ENCODE peak calls at places on chromosomes 13 and 19, in five cellular contexts. D is T-helper 9 cell, I is mammary epithelial cell, K is cardiac fibroblast, G is NCI-H2029. X is an unnamed sample.

GRCh38 chr13:80921556-80921955 is 580.6 kb upstream of the SPRY2 start:
- DNase-seq in D (no peak), I (no peak), K (peak; percentile 54), G (no peak), X (no peak)

GRCh38 chr13:24208314-24208713 is 47.8 kb downstream of the SPATA13 start:
- DNase-seq in D (no peak), I (peak; percentile 67), K (peak; percentile 79), G (peak; percentile 21), X (peak; percentile 64)

GRCh38 chr19:18417250-18418033 is 1.8 kb upstream of the SSBP4 start:
- DNase-seq in D (no peak), I (no peak), K (peak; percentile 95), G (peak; percentile 49), X (peak; percentile 86)

GRCh38 chr13:48562296-48563066 is 29.6 kb upstream of the RCBTB2 start:
- DNase-seq in D (peak; percentile 30), I (peak; percentile 84), K (no peak), G (no peak), X (no peak)

GRCh38 chr13:79417741-79418140 is 11.7 kb upstream of the RBM26 start:
- DNase-seq in D (no peak), I (no peak), K (no peak), G (no peak), X (no peak)

GRCh38 chr19:51166846-51167490 is 24.9 kb downstream of the SIGLEC7 start:
- DNase-seq in D (no peak), I (no peak), K (no peak), G (no peak), X (no peak)

GRCh38 chr19:7988307-7988706 is 17.1 kb downstream of the ELAVL1 start:
- DNase-seq in D (no peak), I (peak; percentile 71), K (no peak), G (no peak), X (no peak)

GRCh38 chr19:50152578-50152977 is 10.5 kb downstream of the IZUMO2 start:
- DNase-seq in D (no peak), I (no peak), K (no peak), G (no peak), X (no peak)

GRCh38 chr19:41192574-41193419 is at the start of gene CYP2S1:
- DNase-seq in D (peak; percentile 7), I (peak; percentile 28), K (no peak), G (no peak), X (no peak)

GRCh38 chr13:75326173-75327131 is 155.5 kb downstream of the TBC1D4 start:
- DNase-seq in D (peak; percentile 34), I (peak; percentile 47), K (peak; percentile 79), G (no peak), X (peak; percentile 53)

GRCh38 chr19:47713046-47714021 is at the start of gene EHD2:
- DNase-seq in D (peak; percentile 29), I (peak; percentile 68), K (peak; percentile 89), G (no peak), X (peak; percentile 87)

GRCh38 chr19:20928371-20928770 is 5.3 kb downstream of the ZNF85 start:
- DNase-seq in D (no peak), I (peak; percentile 55), K (peak; percentile 28), G (no peak), X (peak; percentile 36)

GRCh38 chr13:21933001-21933400 is 262.1 kb downstream of the FGF9 start:
- DNase-seq in D (no peak), I (no peak), K (no peak), G (no peak), X (no peak)

GRCh38 chr13:19658831-19659230 is 25.4 kb downstream of the MPHOSPH8 start:
- DNase-seq in D (no peak), I (no peak), K (no peak), G (no peak), X (no peak)

GRCh38 chr19:55503447-55504251 is 15.4 kb downstream of the SSC5D start:
- DNase-seq in D (peak; percentile 98), I (peak; percentile 84), K (peak; percentile 91), G (peak; percentile 83), X (peak; percentile 99)

GRCh38 chr19:39341122-39341719 is 1.0 kb upstream of the SAMD4B start:
- DNase-seq in D (no peak), I (no peak), K (no peak), G (no peak), X (peak; percentile 51)

GRCh38 chr13:42997381-42997780 is 5.3 kb upstream of the EPSTI1 start:
- DNase-seq in D (no peak), I (no peak), K (peak; percentile 76), G (no peak), X (no peak)

GRCh38 chr13:50485979-50486935 is 357.2 kb downstream of the DLEU7 start:
- DNase-seq in D (no peak), I (no peak), K (peak; percentile 66), G (no peak), X (peak; percentile 13)

GRCh38 chr13:101698400-101698799 is 245.9 kb downstream of the ITGBL1 start:
- DNase-seq in D (no peak), I (peak; percentile 66), K (no peak), G (no peak), X (no peak)

GRCh38 chr13:26226209-26226608 is 4.1 kb upstream of the RNF6 start:
- DNase-seq in D (no peak), I (no peak), K (no peak), G (no peak), X (no peak)

GRCh38 chr19:49801966-49802661 is 11.0 kb downstream of the FUZ start:
- DNase-seq in D (no peak), I (no peak), K (peak; percentile 93), G (peak; percentile 88), X (peak; percentile 98)

GRCh38 chr19:38401148-38401547 is 1.7 kb upstream of the FAM98C start:
- DNase-seq in D (no peak), I (peak; percentile 48), K (peak; percentile 51), G (peak; percentile 9), X (no peak)

GRCh38 chr13:23871616-23872220 is 17.5 kb downstream of the MIPEP start:
- DNase-seq in D (no peak), I (no peak), K (peak; percentile 69), G (peak; percentile 1), X (peak; percentile 37)

GRCh38 chr19:9818175-9818733 is 625 bp downstream of the FBXL12 start:
- DNase-seq in D (no peak), I (no peak), K (no peak), G (no peak), X (no peak)

GRCh38 chr19:7900931-7901330 is 2.7 kb upstream of the MAP2K7 start:
- DNase-seq in D (no peak), I (no peak), K (no peak), G (no peak), X (no peak)

GRCh38 chr13:24680921-24681585 is 845 bp downstream of the ATP12A start:
- DNase-seq in D (no peak), I (no peak), K (no peak), G (no peak), X (no peak)

X was measured in hepatic stellate cell.